ENCODE peak calls at places on chromosomes 6 and 20, in eight cellular contexts. C, S, F, P, U, Q, R and E are unnamed samples.

GRCh38 chr6:121305957-121306607 is 28.2 kb downstream of the TBC1D32 start:
- DNase-seq in P (peak; percentile 62), C (no peak), R (no peak), F (no peak), S (no peak), U (peak; percentile 35), Q (peak; percentile 46), E (no peak)

GRCh38 chr6:163327165-163327880 is 87.2 kb upstream of the QKI start:
- DNase-seq in P (no peak), R (no peak), U (no peak), F (no peak), S (no peak), C (no peak), Q (no peak), E (no peak)

GRCh38 chr6:156876302-156876701 is 99.1 kb downstream of the ARID1B start:
- DNase-seq in R (no peak), C (no peak), P (no peak), S (peak; percentile 47), F (no peak), U (no peak), Q (no peak), E (peak; percentile 51)

GRCh38 chr6:158999154-158999668 is 791 bp downstream of the RSPH3 start:
- DNase-seq in C (no peak), P (peak; percentile 25), R (no peak), S (no peak), F (no peak), U (no peak), Q (no peak), E (no peak)

GRCh38 chr6:22737331-22737730 is 168.0 kb downstream of the HDGFL1 start:
- DNase-seq in C (peak; percentile 16), U (peak; percentile 4), P (peak; percentile 69), Q (peak; percentile 34), S (no peak), F (peak; percentile 13), R (peak; percentile 35), E (peak; percentile 59)

GRCh38 chr6:148566664-148567350 is 180.0 kb upstream of the UST start:
- DNase-seq in U (no peak), C (no peak), R (no peak), Q (no peak), P (no peak), S (no peak), F (no peak), E (no peak)

GRCh38 chr6:37585937-37586336 is 86.2 kb upstream of the CCDC167 start:
- DNase-seq in U (no peak), S (no peak), P (no peak), Q (no peak), C (no peak), R (no peak), F (no peak), E (no peak)

GRCh38 chr6:66861007-66861541 is 1154.0 kb upstream of the EYS start:
- DNase-seq in P (no peak), U (no peak), S (no peak), F (no peak), Q (no peak), C (no peak), R (no peak), E (no peak)

GRCh38 chr6:1363729-1364572 is 25.4 kb upstream of the FOXF2 start:
- DNase-seq in C (no peak), U (peak; percentile 18), F (no peak), Q (peak; percentile 29), R (no peak), P (peak; percentile 25), S (no peak), E (peak; percentile 52)

GRCh38 chr6:79711167-79711566 is 80.0 kb downstream of the SH3BGRL2 start:
- DNase-seq in R (no peak), U (no peak), Q (no peak), C (no peak), F (no peak), P (no peak), S (no peak), E (no peak)

GRCh38 chr6:167153523-167153959 is 4.2 kb downstream of the GPR31 start:
- DNase-seq in C (peak; percentile 49), F (no peak), P (peak; percentile 48), Q (no peak), R (peak; percentile 27), U (no peak), S (no peak), E (no peak)

GRCh38 chr20:34301587-34302311 is 1.4 kb downstream of the AHCY start:
- DNase-seq in S (no peak), C (no peak), U (no peak), R (no peak), F (no peak), P (no peak), Q (no peak), E (no peak)

GRCh38 chr6:25477006-25477590 is 174.9 kb upstream of the SCGN start:
- DNase-seq in S (no peak), P (peak; percentile 54), C (no peak), U (no peak), Q (peak; percentile 3), R (no peak), F (no peak), E (no peak)

GRCh38 chr6:138692058-138692977 is 81.3 kb upstream of the CCDC28A start:
- DNase-seq in Q (peak; percentile 42), R (peak; percentile 72), F (no peak), S (peak; percentile 84), P (peak; percentile 73), C (peak; percentile 45), U (no peak), E (peak; percentile 86)

GRCh38 chr6:19879663-19880062 is 42.5 kb downstream of the ID4 start:
- DNase-seq in F (no peak), S (no peak), C (no peak), P (no peak), R (no peak), Q (no peak), U (no peak), E (no peak)

GRCh38 chr20:24742436-24742835 is 206.6 kb upstream of the CST7 start:
- DNase-seq in Q (no peak), F (no peak), C (no peak), S (no peak), R (no peak), P (no peak), U (no peak), E (no peak)

GRCh38 chr6:132611616-132612015 is 12.5 kb downstream of the TAAR2 start:
- DNase-seq in R (no peak), U (no peak), F (no peak), P (no peak), C (no peak), S (no peak), Q (no peak), E (no peak)

GRCh38 chr6:149236584-149236983 is 80.9 kb upstream of the TAB2 start:
- DNase-seq in Q (no peak), C (no peak), P (peak; percentile 88), R (no peak), F (no peak), S (no peak), U (no peak), E (no peak)

GRCh38 chr6:157235600-157236039 is 87.7 kb downstream of the TMEM242 start:
- DNase-seq in Q (peak; percentile 70), U (no peak), P (peak; percentile 67), R (peak; percentile 72), S (peak; percentile 58), F (no peak), C (peak; percentile 68), E (peak; percentile 64)

GRCh38 chr6:112524071-112524470 is 176.9 kb downstream of the RFPL4B start:
- DNase-seq in P (no peak), R (no peak), F (no peak), Q (no peak), S (no peak), C (no peak), U (no peak), E (no peak)
- TF ChIP-seq CTCF in P (no peak), R (no peak), F (no peak), Q (no peak), S (no peak), C (no peak), U (no peak), E (no peak)

GRCh38 chr6:3776881-3777507 is 25.5 kb upstream of the PXDC1 start:
- DNase-seq in S (no peak), U (no peak), F (no peak), C (no peak), Q (peak; percentile 21), P (no peak), R (no peak), E (peak; percentile 14)
- TF ChIP-seq CTCF in S (no peak), U (peak; percentile 22), F (no peak), C (no peak), Q (no peak), P (no peak), R (no peak), E (no peak)

GRCh38 chr20:10511507-10512231 is 76.6 kb downstream of the SLX4IP start:
- DNase-seq in P (peak; percentile 97), C (peak; percentile 74), S (peak; percentile 54), F (peak; percentile 87), Q (peak; percentile 95), U (peak; percentile 87), R (peak; percentile 87), E (no peak)

GRCh38 chr20:10509411-10509810 is 74.3 kb downstream of the SLX4IP start:
- DNase-seq in P (no peak), C (no peak), S (no peak), Q (no peak), R (no peak), F (no peak), U (no peak), E (no peak)

GRCh38 chr20:10513091-10513490 is 78.0 kb downstream of the SLX4IP start:
- DNase-seq in C (no peak), S (no peak), F (no peak), R (no peak), Q (no peak), P (no peak), U (no peak), E (no peak)

GRCh38 chr20:10510216-10510615 is 75.1 kb downstream of the SLX4IP start:
- DNase-seq in U (no peak), F (no peak), R (no peak), S (no peak), C (no peak), P (no peak), Q (no peak), E (no peak)

GRCh38 chr20:10511166-10511506 is 76.0 kb downstream of the SLX4IP start:
- DNase-seq in P (no peak), F (no peak), S (no peak), R (no peak), U (no peak), C (no peak), Q (no peak), E (no peak)
- TF ChIP-seq CTCF in P (no peak), F (no peak), S (no peak), R (no peak), U (no peak), C (no peak), Q (no peak), E (no peak)

GRCh38 chr20:19017104-19017690 is 195.2 kb upstream of the SLC24A3 start:
- DNase-seq in Q (no peak), C (no peak), U (no peak), R (no peak), S (no peak), P (no peak), F (no peak), E (no peak)

GRCh38 chr20:19022791-19023448 is 189.5 kb upstream of the SLC24A3 start:
- DNase-seq in P (no peak), R (no peak), F (no peak), Q (no peak), U (no peak), C (no peak), S (no peak), E (no peak)

GRCh38 chr20:19021406-19022117 is 190.9 kb upstream of the SLC24A3 start:
- DNase-seq in U (no peak), P (no peak), S (no peak), R (no peak), F (no peak), Q (no peak), C (no peak), E (no peak)

GRCh38 chr20:19022118-19022575 is 190.3 kb upstream of the SLC24A3 start:
- DNase-seq in Q (no peak), C (no peak), S (no peak), U (no peak), R (no peak), P (no peak), F (no peak), E (no peak)

GRCh38 chr20:19019734-19020364 is 192.6 kb upstream of the SLC24A3 start:
- DNase-seq in C (no peak), Q (no peak), P (no peak), U (no peak), F (no peak), S (no peak), R (no peak), E (no peak)
- TF ChIP-seq CTCF in C (no peak), Q (no peak), P (no peak), U (peak; percentile 23), F (no peak), S (no peak), R (no peak), E (no peak)